ENCODE peak calls at places on chromosomes 12 and 14, in six cellular contexts. V is transverse colon, N is left ventricle myocardium inferior, K is PC-3, X is tibial artery, S is left lung. F is an unnamed sample.

GRCh38 chr12:110917467-110917866 is 2.9 kb downstream of the MYL2 start:
- DNase-seq in N (no peak), K (peak; percentile 98), V (no peak), S (no peak), X (no peak), F (no peak)

GRCh38 chr12:63917864-63918742 is 73.6 kb downstream of the SRGAP1 start:
- DNase-seq in X (no peak), V (no peak), N (no peak), S (no peak), K (peak; percentile 99), F (no peak)

GRCh38 chr14:53925201-53925766 is 31.3 kb downstream of the BMP4 start:
- DNase-seq in X (no peak), N (no peak), V (no peak), K (no peak), S (no peak), F (no peak)

GRCh38 chr12:3202734-3203446 is 125.7 kb downstream of the TSPAN9 start:
- DNase-seq in X (peak; percentile 53), K (peak; percentile 64), S (no peak), V (peak; percentile 39), N (no peak), F (no peak)

GRCh38 chr12:102421801-102422583 is 58.4 kb downstream of the IGF1 start:
- DNase-seq in K (no peak), N (no peak), V (no peak), S (no peak), X (no peak), F (no peak)

GRCh38 chr14:25944020-25944419 is 653.8 kb downstream of the NOVA1 start:
- DNase-seq in X (no peak), N (no peak), K (no peak), V (no peak), S (no peak), F (no peak)

GRCh38 chr14:76386922-76387782 is 11.2 kb downstream of the ESRRB start:
- DNase-seq in V (peak; percentile 62), X (peak; percentile 36), K (peak; percentile 83), S (peak; percentile 51), N (peak; percentile 47), F (peak; percentile 61)

GRCh38 chr12:3772380-3772779 is 19.5 kb upstream of the CRACR2A start:
- DNase-seq in K (no peak), V (no peak), S (no peak), N (no peak), X (no peak), F (no peak)

GRCh38 chr12:42356344-42356743 is 30.4 kb downstream of the PPHLN1 start:
- DNase-seq in N (no peak), S (no peak), K (no peak), V (no peak), X (no peak), F (no peak)

GRCh38 chr12:56081393-56082347 is 1.7 kb downstream of the ERBB3 start:
- DNase-seq in K (no peak), X (no peak), N (no peak), S (no peak), V (peak; percentile 85), F (no peak)

GRCh38 chr14:80636071-80636470 is 305.5 kb downstream of the CEP128 start:
- DNase-seq in X (no peak), V (no peak), K (peak; percentile 50), N (no peak), S (no peak), F (no peak)

GRCh38 chr12:51905507-51906438 is 1.5 kb upstream of the ACVRL1 start:
- DNase-seq in V (peak; percentile 78), K (no peak), N (peak; percentile 87), X (peak; percentile 91), S (peak; percentile 74), F (no peak)

GRCh38 chr14:77565289-77566081 is 51.0 kb downstream of the SPTLC2 start:
- DNase-seq in X (no peak), K (no peak), N (no peak), S (no peak), V (no peak), F (no peak)

GRCh38 chr14:40679256-40679655 is 927.4 kb upstream of the LRFN5 start:
- DNase-seq in V (no peak), N (no peak), K (no peak), X (no peak), S (no peak), F (no peak)

GRCh38 chr14:44896275-44897040 is 65.3 kb downstream of the KLHL28 start:
- DNase-seq in V (no peak), N (no peak), K (no peak), X (no peak), S (no peak), F (no peak)

GRCh38 chr12:111758120-111758561 is 8.6 kb upstream of the ALDH2 start:
- DNase-seq in K (no peak), S (no peak), V (no peak), N (peak; percentile 71), X (no peak), F (peak; percentile 94)

GRCh38 chr12:89439946-89440345 is 84.7 kb downstream of the GALNT4 start:
- DNase-seq in V (no peak), S (no peak), K (peak; percentile 31), N (no peak), X (no peak), F (no peak)

GRCh38 chr14:64723691-64724577 is 19.7 kb downstream of the PLEKHG3 start:
- DNase-seq in V (no peak), S (no peak), N (peak; percentile 4), K (no peak), X (no peak), F (no peak)

GRCh38 chr14:67502867-67503266 is 14.3 kb upstream of the TMEM229B start:
- DNase-seq in V (no peak), K (no peak), X (no peak), N (no peak), S (no peak), F (no peak)

GRCh38 chr14:64465208-64465821 is at the start of gene AKAP5:
- DNase-seq in V (peak; percentile 75), N (peak; percentile 50), S (peak; percentile 72), K (peak; percentile 53), X (peak; percentile 22), F (no peak)

GRCh38 chr12:25269701-25270100 is 19.0 kb upstream of the KRAS start:
- DNase-seq in N (no peak), K (no peak), V (no peak), S (no peak), X (no peak), F (no peak)

GRCh38 chr14:34044666-34045306 is 93.9 kb upstream of the EGLN3 start:
- DNase-seq in X (no peak), K (no peak), V (no peak), S (no peak), N (no peak), F (no peak)

GRCh38 chr14:90491868-90492560 is 95.2 kb downstream of the CALM1 start:
- DNase-seq in S (no peak), V (no peak), X (no peak), K (no peak), N (no peak), F (no peak)

GRCh38 chr14:63011609-63012008 is 33.6 kb downstream of the KCNH5 start:
- DNase-seq in N (no peak), S (no peak), K (peak; percentile 18), V (no peak), X (no peak), F (no peak)

GRCh38 chr12:32240210-32240609 is 133.6 kb downstream of the BICD1 start:
- DNase-seq in X (no peak), S (no peak), V (no peak), K (no peak), N (no peak), F (no peak)

GRCh38 chr14:80275208-80275850 is 64.0 kb upstream of the DIO2 start:
- DNase-seq in V (no peak), N (no peak), K (no peak), X (no peak), S (no peak), F (no peak)

GRCh38 chr12:71900091-71900490 is 38.6 kb upstream of the TPH2 start:
- DNase-seq in N (no peak), S (no peak), V (no peak), K (peak; percentile 53), X (no peak), F (no peak)

GRCh38 chr14:97218713-97219355 is 421.7 kb downstream of the VRK1 start:
- DNase-seq in V (no peak), N (no peak), X (no peak), K (no peak), S (no peak), F (no peak)
- H3K27ac ChIP-seq in V (no peak overlapping the region), N (no peak overlapping the region), X (no peak overlapping the region), K (no peak overlapping the region), S (no peak overlapping the region), F (no peak overlapping the region)

GRCh38 chr14:55710506-55711041 is 130.6 kb downstream of the KTN1 start:
- DNase-seq in S (no peak), K (no peak), N (no peak), V (no peak), X (no peak), F (no peak)
- H3K4me3 ChIP-seq in S (no peak overlapping the region), K (no peak overlapping the region), N (no peak overlapping the region), V (no peak overlapping the region), X (no peak overlapping the region), F (no peak overlapping the region)

DNA sequence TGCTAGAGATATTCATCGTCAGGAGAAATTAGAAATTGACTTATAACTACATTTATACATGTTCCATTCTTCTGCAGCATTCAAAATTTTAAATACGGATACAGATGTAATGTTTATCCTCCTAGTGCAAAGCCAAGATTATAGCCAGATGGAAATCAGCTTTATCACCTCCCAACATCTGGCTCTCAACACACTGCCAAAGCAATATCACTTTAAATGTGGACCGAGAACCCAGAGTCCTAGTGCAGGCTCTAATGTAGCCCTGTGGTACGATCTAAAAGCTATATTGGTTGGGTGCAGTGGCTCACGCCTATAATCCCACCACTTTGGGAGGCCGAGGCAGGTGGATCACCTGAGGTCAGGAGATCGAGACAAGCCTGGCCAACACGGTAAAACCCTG is 6.5 kb downstream of the MLH3 start:
- DNase-seq in S (no peak), X (no peak), N (no peak), V (no peak), K (no peak), F (no peak)
- H3K4me1 ChIP-seq in S (peaks cover 6% of the 10 kb centered on the region), X (no peaks in the 10 kb centered on the region), N (peaks cover 43% of the 10 kb centered on the region), V (peaks cover 44% of the 10 kb centered on the region), K (peaks cover 35% of the 10 kb centered on the region), F (peaks cover under 1% of the 10 kb centered on the region)

DNA sequence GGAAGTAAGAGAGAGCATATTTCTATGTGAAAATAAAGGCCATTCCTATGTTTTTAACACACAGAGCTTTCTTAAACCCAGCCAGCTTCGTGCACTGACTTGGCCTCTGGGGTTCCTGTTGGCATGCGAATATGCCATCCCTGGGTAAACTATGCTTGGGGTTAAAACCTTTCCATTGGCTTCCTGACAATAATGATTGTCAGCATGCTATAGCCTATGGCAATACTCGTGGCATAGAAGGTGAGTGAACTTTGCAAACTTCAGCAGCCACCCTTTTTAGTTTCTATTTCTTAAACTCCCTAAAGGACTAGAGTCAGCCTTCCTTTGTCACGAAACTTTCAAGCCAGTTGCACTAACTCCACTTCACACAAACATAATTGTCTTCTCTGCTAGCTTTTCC is 148.4 kb upstream of the RGS6 start:
- DNase-seq in S (no peak), K (peak; percentile 12), V (no peak), X (no peak), N (no peak), F (no peak)
- H3K27ac ChIP-seq in S (no peak overlapping the region), K (no peak overlapping the region), V (no peak overlapping the region), X (peak overlapping the region; percentile 2), N (no peak overlapping the region), F (no peak overlapping the region)